ENCODE peak calls at places on chromosomes 4 and X, in six cellular contexts. G is activated T-cell treated with anti-CD3 and anti-CD28 coated beads, Interleukin-2, amount 50 U/mL, for 4 hours; J is stimulated activated naive CD8-positive, alpha-beta T cell treated with anti-CD3 and anti-CD28 coated beads, Interleukin-15, Interleukin-2, amounts not matched to agents 100 U/mL and 50 U/mL, for 24 hours; F is RWPE2; C is left cardiac atrium; B is pancreas. R is an unnamed sample.

GRCh38 chr4:8188743-8189550 is 10.1 kb upstream of the SH3TC1 start:
- ATAC-seq in J (no peak), F (peak), G (no peak), B (peak), C (peak), R (no peak)

GRCh38 chr4:104494822-104495559 is at the start of gene CXXC4:
- ATAC-seq in B (peak), C (peak), F (peak), G (peak), J (no peak), R (peak)

GRCh38 chr4:71607780-71608673 is 175.9 kb downstream of the GC start:
- ATAC-seq in F (peak), C (peak), G (no peak), J (no peak), B (peak), R (no peak)

GRCh38 chr4:52760256-52760655 is 9.0 kb upstream of the ERVMER34-1 start:
- ATAC-seq in J (no peak), G (no peak), C (no peak), B (no peak), F (no peak), R (no peak)

GRCh38 chrX:107725761-107726555 is 49.6 kb downstream of the TSC22D3 start:
- ATAC-seq in B (peak), F (peak), C (no peak), J (no peak), G (no peak), R (no peak)

GRCh38 chr4:4781936-4782754 is 77.3 kb upstream of the MSX1 start:
- ATAC-seq in J (no peak), F (no peak), G (no peak), B (no peak), C (no peak), R (peak)

GRCh38 chr4:146058531-146058930 is 117.0 kb upstream of the LSM6 start:
- ATAC-seq in B (no peak), G (no peak), C (no peak), J (no peak), F (no peak), R (no peak)

GRCh38 chr4:54065282-54066087 is 1.1 kb upstream of the CHIC2 start:
- ATAC-seq in G (no peak), J (no peak), B (no peak), F (no peak), C (peak), R (no peak)

GRCh38 chr4:170226288-170226687 is 136.5 kb upstream of the AADAT start:
- ATAC-seq in F (no peak), B (no peak), J (no peak), C (no peak), G (no peak), R (no peak)

GRCh38 chrX:8981742-8982141 is 52.2 kb downstream of the FAM9B start:
- ATAC-seq in G (peak), F (no peak), B (no peak), J (peak), C (no peak), R (no peak)

GRCh38 chr4:121380448-121381147 is at the start of gene QRFPR:
- ATAC-seq in G (peak), F (peak), C (peak), J (peak), B (no peak), R (peak)

GRCh38 chr4:87209182-87209581 is 11.2 kb downstream of the KLHL8 start:
- ATAC-seq in B (no peak), C (no peak), G (no peak), F (no peak), J (no peak), R (no peak)

GRCh38 chr4:124111411-124111810 is 601.1 kb downstream of the ANKRD50 start:
- ATAC-seq in J (no peak), B (no peak), F (no peak), C (no peak), G (no peak), R (no peak)

GRCh38 chr4:7799306-7799705 is 140.4 kb downstream of the AFAP1 start:
- ATAC-seq in B (no peak), F (no peak), J (no peak), C (no peak), G (no peak), R (no peak)

GRCh38 chr4:77954690-77955089 is 92.1 kb downstream of the MRPL1 start:
- ATAC-seq in G (no peak), B (no peak), J (no peak), F (no peak), C (no peak), R (no peak)

GRCh38 chr4:130233377-130234047 is 1137.6 kb downstream of the C4orf33 start:
- ATAC-seq in B (no peak), F (peak), G (no peak), J (no peak), C (no peak), R (peak)

GRCh38 chr4:106583567-106583966 is 215.0 kb upstream of the GIMD1 start:
- ATAC-seq in G (no peak), C (peak), F (peak), B (no peak), J (no peak), R (peak)

GRCh38 chr4:153809307-153809706 is 20.4 kb upstream of the SFRP2 start:
- ATAC-seq in F (no peak), J (peak), B (no peak), G (peak), C (no peak), R (no peak)

GRCh38 chrX:116499780-116500179 is 37.0 kb upstream of the CT83 start:
- ATAC-seq in J (no peak), C (no peak), G (no peak), F (peak), B (no peak), R (no peak)

GRCh38 chr4:94084155-94084554 is 123.5 kb upstream of the SMARCAD1 start:
- ATAC-seq in B (no peak), J (no peak), F (no peak), G (no peak), C (no peak), R (no peak)

GRCh38 chrX:53621418-53621986 is 65.0 kb downstream of the HUWE1 start:
- ATAC-seq in C (no peak), G (peak), B (no peak), J (no peak), F (no peak), R (no peak)

GRCh38 chr4:145230726-145231125 is 50.3 kb upstream of the OTUD4 start:
- ATAC-seq in J (no peak), C (peak), G (no peak), B (no peak), F (no peak), R (peak)

GRCh38 chr4:79178770-79179169 is 147.1 kb downstream of the NAA11 start:
- ATAC-seq in G (no peak), B (no peak), F (no peak), C (peak), J (no peak), R (no peak)

GRCh38 chr4:211033-211511 is 86.8 kb downstream of the ZNF718 start:
- ATAC-seq in J (peak), B (no peak), G (no peak), C (no peak), F (no peak), R (no peak)

GRCh38 chr4:184444953-184445309 is 29.4 kb downstream of the IRF2 start:
- ATAC-seq in J (peak), F (no peak), C (no peak), B (no peak), G (peak), R (no peak)

GRCh38 chrX:20309796-20310195 is 43.1 kb upstream of the RPS6KA3 start:
- ATAC-seq in C (no peak), G (no peak), J (no peak), B (no peak), F (no peak), R (no peak)

GRCh38 chr4:25421819-25422511 is 44.9 kb downstream of the ANAPC4 start:
- ATAC-seq in J (peak), C (no peak), F (no peak), B (no peak), G (no peak), R (no peak)

GRCh38 chrX:140912606-140913005 is 89.8 kb upstream of the SPANXB1 start:
- ATAC-seq in J (no peak), F (no peak), G (no peak), B (no peak), C (no peak), R (no peak)

GRCh38 chr4:15400911-15401671 is 26.7 kb upstream of the C1QTNF7 start:
- ATAC-seq in C (peak), F (peak), G (peak), B (no peak), J (peak), R (peak)

GRCh38 chr4:151652841-151653547 is 107.8 kb downstream of the GATB start:
- ATAC-seq in J (no peak), C (peak), F (no peak), B (no peak), G (no peak), R (peak)

GRCh38 chr4:67158669-67159068 is 386.6 kb downstream of the CENPC start:
- ATAC-seq in F (no peak), J (no peak), C (peak), B (no peak), G (no peak), R (no peak)

GRCh38 chr4:40507977-40508376 is 121.7 kb downstream of the RBM47 start:
- ATAC-seq in F (no peak), C (no peak), J (no peak), B (no peak), G (no peak), R (no peak)

GRCh38 chrX:48919360-48919821 is 567 bp upstream of the PIM2 start:
- ATAC-seq in G (peak), J (peak), F (peak), B (peak), C (peak), R (peak)

GRCh38 chrX:40096395-40097091 is 1.2 kb downstream of the BCOR start:
- ATAC-seq in F (no peak), C (peak), B (peak), G (peak), J (peak), R (peak)

R was measured in SK-N-SH treated with all-trans-retinoic acid at 6 μM for 48 hours.